ENCODE peak calls at places on chromosomes 5 and 9, in nine cellular contexts. E, Y, Z, R, D, S, G, K and N are unnamed samples.
A peak's percentile ranks its signal among the peaks of the same experiment; 100 is the strongest.

GRCh38 chr9:121769939-121770338 is 118.5 kb downstream of the DAB2IP start:
- DNase-seq in E (no peak), Y (no peak), Z (no peak), R (no peak), D (no peak), S (no peak), G (no peak), K (no peak), N (no peak)

GRCh38 chr5:173454764-173455598 is 126.8 kb upstream of the STC2 start:
- DNase-seq in E (no peak), Y (peak; percentile 65), Z (peak; percentile 91), R (no peak), D (peak; percentile 98), S (no peak), G (no peak), K (peak; percentile 62), N (peak; percentile 99)

GRCh38 chr5:56011835-56012234 is 17.1 kb upstream of the IL6ST start:
- DNase-seq in E (no peak), Y (no peak), Z (peak; percentile 43), R (no peak), D (peak; percentile 95), S (no peak), G (no peak), K (no peak), N (peak; percentile 74)

GRCh38 chr5:107719207-107719606 is 48.5 kb upstream of the EFNA5 start:
- DNase-seq in E (no peak), Y (no peak), Z (no peak), R (no peak), D (no peak), S (no peak), G (no peak), K (no peak), N (no peak)

GRCh38 chr5:59893436-59894227 is at the start of gene PDE4D:
- DNase-seq in E (peak; percentile 85), Y (peak; percentile 87), Z (peak; percentile 47), R (no peak), D (peak; percentile 74), S (peak; percentile 88), G (peak; percentile 14), K (no peak), N (peak; percentile 24)

GRCh38 chr5:179261301-179262125 is 83.7 kb downstream of the ADAMTS2 start:
- DNase-seq in E (peak; percentile 81), Y (peak; percentile 66), Z (no peak), R (no peak), D (peak; percentile 60), S (peak; percentile 88), G (no peak), K (peak; percentile 75), N (peak; percentile 3)

GRCh38 chr5:115246361-115246991 is 16.2 kb downstream of the PGGT1B start:
- DNase-seq in E (no peak), Y (peak; percentile 40), Z (peak; percentile 26), R (peak; percentile 7), D (peak; percentile 64), S (no peak), G (peak; percentile 44), K (peak; percentile 49), N (peak; percentile 71)

GRCh38 chr9:26637101-26637500 is 255.5 kb downstream of the CAAP1 start:
- DNase-seq in E (no peak), Y (no peak), Z (no peak), R (no peak), D (no peak), S (peak; percentile 79), G (no peak), K (no peak), N (no peak)

GRCh38 chr5:153661897-153662296 is 171.4 kb downstream of the GRIA1 start:
- DNase-seq in E (no peak), Y (no peak), Z (peak; percentile 81), R (no peak), D (no peak), S (no peak), G (no peak), K (no peak), N (no peak)

GRCh38 chr9:33143241-33143642 is 23.9 kb downstream of the B4GALT1 start:
- DNase-seq in E (no peak), Y (peak; percentile 50), Z (no peak), R (no peak), D (peak; percentile 88), S (no peak), G (no peak), K (peak; percentile 50), N (no peak)

GRCh38 chr5:176875783-176876505 is 23.2 kb downstream of the HK3 start:
- DNase-seq in E (no peak), Y (no peak), Z (no peak), R (no peak), D (no peak), S (no peak), G (no peak), K (no peak), N (no peak)

GRCh38 chr5:134877159-134877558 is 3.0 kb downstream of the TXNDC15 start:
- DNase-seq in E (no peak), Y (no peak), Z (no peak), R (peak; percentile 30), D (no peak), S (no peak), G (peak; percentile 79), K (no peak), N (no peak)

GRCh38 chr5:169655353-169655752 is 18.3 kb downstream of the DOCK2 start:
- DNase-seq in E (no peak), Y (no peak), Z (no peak), R (no peak), D (no peak), S (no peak), G (no peak), K (no peak), N (no peak)

GRCh38 chr9:137834846-137835546 is 42.6 kb upstream of the CACNA1B start:
- DNase-seq in E (no peak), Y (peak; percentile 3), Z (no peak), R (no peak), D (no peak), S (no peak), G (no peak), K (no peak), N (no peak)

GRCh38 chr9:105510024-105510423 is 47.9 kb upstream of the FKTN start:
- DNase-seq in E (no peak), Y (no peak), Z (peak; percentile 81), R (peak; percentile 54), D (peak; percentile 80), S (no peak), G (no peak), K (no peak), N (no peak)

GRCh38 chr9:34233691-34234090 is 54.8 kb downstream of the UBAP1 start:
- DNase-seq in E (no peak), Y (no peak), Z (no peak), R (no peak), D (peak; percentile 74), S (no peak), G (no peak), K (no peak), N (no peak)

GRCh38 chr5:44085083-44085482 is 304.1 kb downstream of the FGF10 start:
- DNase-seq in E (no peak), Y (no peak), Z (no peak), R (no peak), D (no peak), S (no peak), G (no peak), K (no peak), N (no peak)

GRCh38 chr9:2157277-2158105 is 142.3 kb downstream of the SMARCA2 start:
- DNase-seq in E (no peak), Y (peak; percentile 65), Z (peak; percentile 72), R (no peak), D (peak; percentile 92), S (peak; percentile 37), G (peak; percentile 60), K (no peak), N (peak; percentile 49)

GRCh38 chr5:150106669-150107068 is 20.3 kb upstream of the CSF1R start:
- DNase-seq in E (no peak), Y (no peak), Z (no peak), R (no peak), D (no peak), S (no peak), G (no peak), K (no peak), N (no peak)
- H2AFZ ChIP-seq in E (no peak overlapping the region), Y (no peak overlapping the region), Z (no peak overlapping the region), R (no peak overlapping the region), D (no peak overlapping the region), S (no peak overlapping the region), G (no peak overlapping the region), K (no peak overlapping the region), N (no peak overlapping the region)

GRCh38 chr9:130982636-130983282 is 26.2 kb upstream of the LAMC3 start:
- DNase-seq in E (no peak), Y (no peak), Z (no peak), R (no peak), D (no peak), S (no peak), G (no peak), K (no peak), N (no peak)

GRCh38 chr9:130985606-130986162 is 23.3 kb upstream of the LAMC3 start:
- DNase-seq in E (no peak), Y (no peak), Z (no peak), R (no peak), D (no peak), S (no peak), G (no peak), K (no peak), N (no peak)

GRCh38 chr9:130985029-130985428 is 23.9 kb upstream of the LAMC3 start:
- DNase-seq in E (no peak), Y (no peak), Z (no peak), R (no peak), D (no peak), S (no peak), G (no peak), K (no peak), N (no peak)

GRCh38 chr9:130983283-130983670 is 25.7 kb upstream of the LAMC3 start:
- DNase-seq in E (no peak), Y (no peak), Z (no peak), R (no peak), D (no peak), S (no peak), G (no peak), K (no peak), N (no peak)

DNA sequence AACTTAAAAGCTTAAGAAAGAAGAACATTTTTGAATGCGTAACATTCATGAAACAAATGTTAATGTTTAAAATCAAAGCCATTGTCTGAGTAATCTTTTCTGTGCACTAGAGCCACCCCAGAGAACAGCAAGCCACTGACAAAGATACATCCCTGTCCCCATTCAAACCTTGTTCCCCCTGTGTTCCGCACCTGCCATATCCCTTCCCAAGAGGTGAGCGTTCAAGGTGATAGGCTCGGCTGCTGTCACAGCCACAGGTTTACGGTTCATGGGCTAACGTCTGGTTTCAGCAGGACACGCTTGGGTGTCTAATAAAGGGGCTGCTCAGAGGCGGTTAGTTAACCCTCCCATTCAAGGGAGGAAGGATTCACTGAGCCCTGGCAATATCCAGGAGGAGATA is 24.5 kb upstream of the LAMC3 start:
- DNase-seq in E (no peak), Y (no peak), Z (no peak), R (no peak), D (no peak), S (no peak), G (no peak), K (no peak), N (no peak)
- H4K20me1 ChIP-seq in E (no peaks in the 10 kb centered on the region), Y (no peaks in the 10 kb centered on the region), Z (no peaks in the 10 kb centered on the region), R (no peaks in the 10 kb centered on the region), D (no peaks in the 10 kb centered on the region), S (no peaks in the 10 kb centered on the region), G (no peaks in the 10 kb centered on the region), K (no peaks in the 10 kb centered on the region), N (no peaks in the 10 kb centered on the region)

GRCh38 chr5:10800852-10801251 is 39.8 kb upstream of the DAP start:
- DNase-seq in E (no peak), Y (no peak), Z (no peak), R (no peak), D (no peak), S (no peak), G (peak; percentile 43), K (no peak), N (no peak)
- H3K27ac ChIP-seq in E (no peak overlapping the region), Y (no peak overlapping the region), Z (no peak overlapping the region), R (no peak overlapping the region), D (no peak overlapping the region), S (no peak overlapping the region), G (no peak overlapping the region), K (no peak overlapping the region), N (no peak overlapping the region)

GRCh38 chr5:34666392-34667080 is 10.4 kb downstream of the RAI14 start:
- DNase-seq in E (no peak), Y (no peak), Z (no peak), R (no peak), D (no peak), S (no peak), G (no peak), K (no peak), N (no peak)
- H2AFZ ChIP-seq in E (no peak overlapping the region), Y (no peak overlapping the region), Z (no peak overlapping the region), R (no peak overlapping the region), D (no peak overlapping the region), S (no peak overlapping the region), G (no peak overlapping the region), K (no peak overlapping the region), N (no peak overlapping the region)